ENCODE peak calls at places on chromosomes 12 and 14, in seven cellular contexts. L is NAMALWA; M is stimulated activated CD8-positive, alpha-beta memory T cell treated with anti-CD3 and anti-CD28 coated beads, Interleukin-2, amount 100 ng/mL, for 48 hours; U is fibroblast of the aortic adventitia; S is fibroblast of lung; A is T-helper 22 cell; T is KG1. K is an unnamed sample.

GRCh38 chr14:52596861-52597260 is 44.2 kb downstream of the GPR137C start:
- DNase-seq in L (no peak), U (no peak), S (no peak), A (no peak), T (no peak), M (no peak), K (no peak)

GRCh38 chr12:13241833-13242232 is 45.3 kb downstream of the EMP1 start:
- DNase-seq in U (no peak), M (no peak), T (no peak), A (no peak), L (no peak), S (no peak), K (no peak)

GRCh38 chr12:131828671-131829350 is 618 bp downstream of the MMP17 start:
- DNase-seq in L (no peak), T (no peak), M (no peak), A (no peak), U (no peak), S (no peak), K (peak)

GRCh38 chr12:54273981-54274380 is 5.9 kb downstream of the CBX5 start:
- DNase-seq in S (no peak), U (no peak), A (no peak), L (no peak), T (no peak), M (no peak), K (no peak)

GRCh38 chr14:76863724-76864407 is 37.7 kb downstream of the LRRC74A start:
- DNase-seq in A (no peak), U (no peak), S (no peak), M (no peak), T (peak), L (no peak), K (peak)

GRCh38 chr12:93060666-93061413 is 131.7 kb upstream of the EEA1 start:
- DNase-seq in A (no peak), S (peak), M (no peak), U (peak), T (no peak), L (peak), K (peak)

GRCh38 chr12:76810690-76811434 is 46.9 kb downstream of the ZDHHC17 start:
- DNase-seq in M (no peak), S (no peak), T (no peak), A (no peak), U (peak), L (no peak), K (no peak)

GRCh38 chr14:104473649-104474574 is 105.7 kb upstream of the C14orf180 start:
- DNase-seq in M (no peak), L (no peak), A (no peak), T (no peak), U (no peak), S (no peak), K (no peak)

GRCh38 chr12:121212875-121213274 is 2.9 kb downstream of the P2RX4 start:
- DNase-seq in T (no peak), A (no peak), M (no peak), U (no peak), L (no peak), S (no peak), K (no peak)

GRCh38 chr14:84250863-84251262 is 1279.1 kb upstream of the FLRT2 start:
- DNase-seq in L (no peak), U (peak), A (no peak), M (no peak), T (no peak), S (no peak), K (no peak)

GRCh38 chr12:123022205-123022604 is 41.7 kb downstream of the ARL6IP4 start:
- DNase-seq in L (no peak), U (no peak), S (no peak), M (no peak), A (no peak), T (no peak), K (no peak)

GRCh38 chr14:66490143-66491111 is 4.3 kb downstream of the CCDC196 start:
- DNase-seq in A (no peak), S (no peak), L (no peak), M (no peak), U (no peak), T (no peak), K (no peak)

GRCh38 chr14:60183724-60184596 is 18.8 kb upstream of the DHRS7 start:
- DNase-seq in M (no peak), U (peak), L (peak), S (peak), T (peak), A (no peak), K (no peak)

GRCh38 chr12:52630609-52631200 is 12.3 kb upstream of the KRT73 start:
- DNase-seq in T (no peak), U (no peak), S (no peak), L (no peak), A (no peak), M (no peak), K (no peak)

K was measured in sciatic nerve.